ENCODE peak calls at places on chromosomes 6 and 20, in seven cellular contexts. One of them, this sample, is unnamed.

GRCh38 chr6:139308936-139309603 is 17.3 kb upstream of the TXLNB start:
- DNase-seq in tibial nerve: no peak
- DNase-seq in HFF-Myc: no peak
- DNase-seq in GM12865: no peak
- DNase-seq in A549: no peak
- DNase-seq in tibial artery: peak
- DNase-seq in cardiac muscle cell: no peak
- DNase-seq in this sample: peak

GRCh38 chr6:166179704-166180103 is 12.1 kb upstream of the TBXT start:
- DNase-seq in tibial nerve: no peak
- DNase-seq in HFF-Myc: no peak
- DNase-seq in GM12865: no peak
- DNase-seq in A549: no peak
- DNase-seq in tibial artery: no peak
- DNase-seq in cardiac muscle cell: no peak
- DNase-seq in this sample: no peak

GRCh38 chr6:43375693-43376092 is 6.2 kb upstream of the ZNF318 start:
- DNase-seq in tibial nerve: no peak
- DNase-seq in HFF-Myc: no peak
- DNase-seq in GM12865: no peak
- DNase-seq in A549: no peak
- DNase-seq in tibial artery: no peak
- DNase-seq in cardiac muscle cell: no peak
- DNase-seq in this sample: no peak

GRCh38 chr6:71983131-71983530 is 96.8 kb downstream of the RIMS1 start:
- DNase-seq in tibial nerve: no peak
- DNase-seq in HFF-Myc: no peak
- DNase-seq in GM12865: peak
- DNase-seq in A549: no peak
- DNase-seq in tibial artery: no peak
- DNase-seq in cardiac muscle cell: no peak
- DNase-seq in this sample: no peak

GRCh38 chr6:82040405-82041221 is 206.9 kb downstream of the IBTK start:
- DNase-seq in tibial nerve: no peak
- DNase-seq in HFF-Myc: peak
- DNase-seq in GM12865: peak
- DNase-seq in A549: peak
- DNase-seq in tibial artery: peak
- DNase-seq in cardiac muscle cell: peak
- DNase-seq in this sample: no peak

GRCh38 chr6:72390548-72390947 is 231.3 kb upstream of the KCNQ5 start:
- DNase-seq in tibial nerve: no peak
- DNase-seq in HFF-Myc: no peak
- DNase-seq in GM12865: no peak
- DNase-seq in A549: no peak
- DNase-seq in tibial artery: no peak
- DNase-seq in cardiac muscle cell: peak
- DNase-seq in this sample: no peak

GRCh38 chr6:158290659-158291058 is 21.6 kb upstream of the TULP4 start:
- DNase-seq in tibial nerve: no peak
- DNase-seq in HFF-Myc: no peak
- DNase-seq in GM12865: peak
- DNase-seq in A549: no peak
- DNase-seq in tibial artery: no peak
- DNase-seq in cardiac muscle cell: no peak
- DNase-seq in this sample: peak

GRCh38 chr20:51594999-51595532 is 52.5 kb upstream of the NFATC2 start:
- DNase-seq in tibial nerve: peak
- DNase-seq in HFF-Myc: peak
- DNase-seq in GM12865: peak
- DNase-seq in A549: peak
- DNase-seq in tibial artery: peak
- DNase-seq in cardiac muscle cell: peak
- DNase-seq in this sample: peak

GRCh38 chr6:18004256-18004985 is 17.0 kb upstream of the KIF13A start:
- DNase-seq in tibial nerve: no peak
- DNase-seq in HFF-Myc: no peak
- DNase-seq in GM12865: no peak
- DNase-seq in A549: no peak
- DNase-seq in tibial artery: no peak
- DNase-seq in cardiac muscle cell: no peak
- DNase-seq in this sample: no peak

GRCh38 chr6:6616670-6617069 is 28.1 kb downstream of the LY86 start:
- DNase-seq in tibial nerve: no peak
- DNase-seq in HFF-Myc: no peak
- DNase-seq in GM12865: no peak
- DNase-seq in A549: no peak
- DNase-seq in tibial artery: no peak
- DNase-seq in cardiac muscle cell: no peak
- DNase-seq in this sample: no peak

GRCh38 chr20:36202891-36203338 is 33.4 kb upstream of the AAR2 start:
- DNase-seq in tibial nerve: peak
- DNase-seq in HFF-Myc: peak
- DNase-seq in GM12865: peak
- DNase-seq in A549: peak
- DNase-seq in tibial artery: peak
- DNase-seq in cardiac muscle cell: peak
- DNase-seq in this sample: no peak

GRCh38 chr6:52953911-52954839 is 40.9 kb downstream of the GSTA4 start:
- DNase-seq in tibial nerve: no peak
- DNase-seq in HFF-Myc: no peak
- DNase-seq in GM12865: peak
- DNase-seq in A549: no peak
- DNase-seq in tibial artery: no peak
- DNase-seq in cardiac muscle cell: no peak
- DNase-seq in this sample: no peak

GRCh38 chr6:13733178-13733851 is 21.7 kb upstream of the RANBP9 start:
- DNase-seq in tibial nerve: peak
- DNase-seq in HFF-Myc: peak
- DNase-seq in GM12865: no peak
- DNase-seq in A549: no peak
- DNase-seq in tibial artery: peak
- DNase-seq in cardiac muscle cell: no peak
- DNase-seq in this sample: peak

GRCh38 chr6:143151381-143151780 is 90.7 kb downstream of the AIG1 start:
- DNase-seq in tibial nerve: no peak
- DNase-seq in HFF-Myc: no peak
- DNase-seq in GM12865: no peak
- DNase-seq in A549: no peak
- DNase-seq in tibial artery: no peak
- DNase-seq in cardiac muscle cell: no peak
- DNase-seq in this sample: no peak

GRCh38 chr20:48197034-48197433 is 411.8 kb upstream of the SULF2 start:
- DNase-seq in tibial nerve: no peak
- DNase-seq in HFF-Myc: no peak
- DNase-seq in GM12865: no peak
- DNase-seq in A549: no peak
- DNase-seq in tibial artery: no peak
- DNase-seq in cardiac muscle cell: no peak
- DNase-seq in this sample: no peak

GRCh38 chr6:99276747-99277146 is 72.7 kb downstream of the FAXC start:
- DNase-seq in tibial nerve: no peak
- DNase-seq in HFF-Myc: no peak
- DNase-seq in GM12865: no peak
- DNase-seq in A549: no peak
- DNase-seq in tibial artery: no peak
- DNase-seq in cardiac muscle cell: no peak
- DNase-seq in this sample: no peak

GRCh38 chr20:50574108-50574507 is 63.9 kb downstream of the PTPN1 start:
- DNase-seq in tibial nerve: no peak
- DNase-seq in HFF-Myc: no peak
- DNase-seq in GM12865: no peak
- DNase-seq in A549: no peak
- DNase-seq in tibial artery: no peak
- DNase-seq in cardiac muscle cell: no peak
- DNase-seq in this sample: no peak
- TF ChIP-seq CTCF in tibial nerve: no peak
- TF ChIP-seq CTCF in HFF-Myc: no peak
- TF ChIP-seq CTCF in GM12865: no peak
- TF ChIP-seq CTCF in A549: no peak
- TF ChIP-seq CTCF in tibial artery: no peak
- TF ChIP-seq CTCF in cardiac muscle cell: no peak
- TF ChIP-seq CTCF in this sample: no peak

DNA sequence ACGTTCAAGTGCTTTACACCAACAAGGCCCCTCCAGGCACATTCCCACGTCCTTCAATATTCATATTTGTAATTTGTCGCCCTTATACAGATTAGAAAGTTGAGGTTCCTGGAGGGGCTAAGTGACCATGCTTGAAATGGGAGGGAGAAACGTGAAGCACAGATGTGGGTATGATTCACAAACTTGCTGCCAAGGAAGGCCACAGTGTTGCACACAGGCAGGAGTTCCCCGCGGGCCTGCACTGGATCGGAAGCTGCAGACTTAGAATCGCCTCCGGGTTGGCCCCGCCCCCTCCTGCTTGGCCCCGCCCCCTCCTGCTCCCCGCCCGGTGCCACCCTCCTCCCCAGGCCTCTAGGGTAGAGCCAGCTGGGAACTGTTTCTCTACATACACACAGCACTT is 58.2 kb upstream of the QKI start:
- DNase-seq in tibial nerve: peak
- DNase-seq in HFF-Myc: peak
- DNase-seq in GM12865: no peak
- DNase-seq in A549: no peak
- DNase-seq in tibial artery: peak
- DNase-seq in cardiac muscle cell: peak
- DNase-seq in this sample: no peak
- H3K4me3 ChIP-seq in tibial nerve: no peak
- H3K4me3 ChIP-seq in HFF-Myc: no peak
- H3K4me3 ChIP-seq in GM12865: no peak
- H3K4me3 ChIP-seq in A549: no peak
- H3K4me3 ChIP-seq in tibial artery: no peak
- H3K4me3 ChIP-seq in cardiac muscle cell: no peak
- H3K4me3 ChIP-seq in this sample: no peak

DNA sequence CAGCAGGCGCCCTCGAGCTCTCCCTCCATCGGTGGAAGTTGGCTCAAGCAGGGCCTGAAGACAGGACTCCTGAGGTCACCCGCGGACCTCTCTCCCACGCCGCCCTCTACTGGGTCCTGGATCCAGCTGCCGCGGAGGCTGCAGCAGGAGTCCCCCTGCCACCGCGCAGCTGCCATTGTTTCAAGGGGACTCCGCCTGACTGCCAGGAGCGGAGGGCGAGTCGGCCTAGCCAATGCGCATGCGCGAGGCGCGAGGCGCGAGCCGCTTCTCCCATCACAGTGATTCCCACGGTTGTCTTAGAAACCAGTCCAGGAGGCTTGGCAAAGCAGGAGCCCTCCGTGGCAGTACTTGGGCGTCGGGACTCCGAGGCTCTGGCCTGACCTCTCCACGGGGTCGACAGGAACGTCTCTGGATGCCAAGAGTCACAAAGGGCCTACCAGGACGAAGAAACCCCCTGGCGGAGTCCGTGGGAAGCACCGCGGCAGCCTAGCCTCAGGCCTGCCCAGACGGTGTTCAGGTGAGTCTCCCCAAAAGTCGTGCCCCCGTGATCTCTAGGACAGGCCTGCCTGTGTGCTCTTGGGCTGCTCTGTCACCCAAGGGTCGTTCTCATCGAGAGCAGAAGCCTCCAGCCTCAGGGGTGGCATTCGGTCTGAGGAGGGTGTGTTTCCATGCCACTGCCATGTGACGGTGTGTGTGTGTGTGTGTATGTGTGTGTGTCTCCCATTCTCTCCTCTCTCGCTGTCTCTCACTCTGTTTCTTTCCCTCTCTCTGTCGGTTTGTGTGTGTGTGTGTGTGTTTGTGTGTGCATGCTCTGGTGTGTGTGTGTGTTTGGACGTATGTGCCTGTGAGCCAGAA is 290.6 kb upstream of the ZNF337 start:
- DNase-seq in tibial nerve: no peak
- DNase-seq in HFF-Myc: no peak
- DNase-seq in GM12865: peak
- DNase-seq in A549: peak
- DNase-seq in tibial artery: no peak
- DNase-seq in cardiac muscle cell: peak
- DNase-seq in this sample: no peak
- TF ChIP-seq CTCF in tibial nerve: no peak
- TF ChIP-seq CTCF in HFF-Myc: peak
- TF ChIP-seq CTCF in GM12865: peak
- TF ChIP-seq CTCF in A549: peak
- TF ChIP-seq CTCF in tibial artery: no peak
- TF ChIP-seq CTCF in cardiac muscle cell: peak
- TF ChIP-seq CTCF in this sample: peak

GRCh38 chr6:75203721-75204120 is 2.1 kb downstream of the COL12A1 start:
- DNase-seq in tibial nerve: no peak
- DNase-seq in HFF-Myc: no peak
- DNase-seq in GM12865: no peak
- DNase-seq in A549: no peak
- DNase-seq in tibial artery: no peak
- DNase-seq in cardiac muscle cell: no peak
- DNase-seq in this sample: no peak

GRCh38 chr6:75205776-75206334 is at the start of gene COL12A1:
- DNase-seq in tibial nerve: peak
- DNase-seq in HFF-Myc: peak
- DNase-seq in GM12865: no peak
- DNase-seq in A549: peak
- DNase-seq in tibial artery: peak
- DNase-seq in cardiac muscle cell: peak
- DNase-seq in this sample: no peak

GRCh38 chr6:75204222-75204958 is 1.5 kb downstream of the COL12A1 start:
- DNase-seq in tibial nerve: peak
- DNase-seq in HFF-Myc: peak
- DNase-seq in GM12865: peak
- DNase-seq in A549: peak
- DNase-seq in tibial artery: peak
- DNase-seq in cardiac muscle cell: peak
- DNase-seq in this sample: no peak

GRCh38 chr6:75206338-75207210 is 721 bp upstream of the COL12A1 start:
- DNase-seq in tibial nerve: no peak
- DNase-seq in HFF-Myc: no peak
- DNase-seq in GM12865: no peak
- DNase-seq in A549: no peak
- DNase-seq in tibial artery: no peak
- DNase-seq in cardiac muscle cell: no peak
- DNase-seq in this sample: no peak

DNA sequence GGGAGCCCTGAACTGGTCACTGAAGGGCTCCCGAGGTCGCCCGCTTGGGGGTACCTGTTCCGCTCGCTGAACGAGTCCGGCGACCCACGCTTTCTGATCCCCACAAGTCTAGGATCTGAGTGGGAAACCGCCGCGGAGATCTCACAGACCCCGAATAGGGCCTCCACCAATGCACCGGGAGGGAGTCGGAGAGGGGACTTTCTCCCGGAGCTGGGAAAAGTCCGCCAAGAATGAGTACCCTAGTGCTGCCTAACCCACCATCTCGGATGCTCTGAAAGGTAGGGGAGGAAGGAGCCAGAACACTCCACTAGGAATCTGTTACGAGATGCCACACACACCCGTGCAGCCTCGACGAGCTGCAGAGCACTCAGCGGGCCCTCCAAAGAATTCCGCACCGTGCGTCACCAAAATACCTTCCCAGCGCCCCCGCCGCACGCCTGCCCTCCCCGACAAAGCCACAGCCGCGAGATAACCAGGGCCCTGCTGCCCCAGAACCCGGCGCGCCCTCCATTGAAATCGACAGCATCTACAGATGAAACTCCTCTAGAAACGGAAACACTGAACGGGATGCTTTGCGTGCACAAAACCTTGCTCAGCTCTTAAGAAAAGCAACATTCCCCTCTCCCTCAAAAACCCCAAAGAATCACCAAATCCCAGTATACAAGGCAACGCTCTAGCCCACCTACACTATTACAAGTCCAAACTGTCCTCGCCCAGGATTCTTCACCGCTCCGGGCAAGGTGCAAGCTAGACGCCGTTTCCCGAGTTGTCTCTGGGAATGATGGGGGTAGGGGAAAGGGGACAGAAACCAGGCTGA is 686 bp downstream of the COL12A1 start:
- DNase-seq in tibial nerve: peak
- DNase-seq in HFF-Myc: no peak
- DNase-seq in GM12865: no peak
- DNase-seq in A549: peak
- DNase-seq in tibial artery: peak
- DNase-seq in cardiac muscle cell: peak
- DNase-seq in this sample: no peak
- H3K4me3 ChIP-seq in tibial nerve: peak
- H3K4me3 ChIP-seq in HFF-Myc: peak
- H3K4me3 ChIP-seq in GM12865: no peak
- H3K4me3 ChIP-seq in A549: peak
- H3K4me3 ChIP-seq in tibial artery: peak
- H3K4me3 ChIP-seq in cardiac muscle cell: peak
- H3K4me3 ChIP-seq in this sample: peak